ENCODE peak calls at places on chromosomes 1 and 21, in ten cellular contexts. One of them, this sample, is unnamed.

GRCh38 chr1:39898648-39899603 is 2.8 kb downstream of the MYCL start:
- DNase-seq in Calu3: peak
- DNase-seq in fibroblast of mammary gland: peak
- DNase-seq in AG04450: no peak
- DNase-seq in AG04449: no peak
- DNase-seq in H9: peak
- DNase-seq in transverse colon: peak
- DNase-seq in GM20000: peak
- DNase-seq in omental fat pad: no peak
- DNase-seq in endothelial cell: peak
- DNase-seq in this sample: no peak

GRCh38 chr1:23446644-23447310 is 22.2 kb upstream of the TCEA3 start:
- DNase-seq in Calu3: no peak
- DNase-seq in fibroblast of mammary gland: no peak
- DNase-seq in AG04450: no peak
- DNase-seq in AG04449: no peak
- DNase-seq in H9: no peak
- DNase-seq in transverse colon: no peak
- DNase-seq in GM20000: no peak
- DNase-seq in omental fat pad: no peak
- DNase-seq in endothelial cell: no peak
- DNase-seq in this sample: no peak

GRCh38 chr21:35084869-35085268 is 35.8 kb upstream of the RUNX1 start:
- DNase-seq in Calu3: no peak
- DNase-seq in fibroblast of mammary gland: peak
- DNase-seq in AG04450: peak
- DNase-seq in AG04449: peak
- DNase-seq in H9: no peak
- DNase-seq in transverse colon: no peak
- DNase-seq in GM20000: no peak
- DNase-seq in omental fat pad: no peak
- DNase-seq in endothelial cell: no peak
- DNase-seq in this sample: peak

GRCh38 chr1:150210086-150210485 is 25.8 kb downstream of the ANP32E start:
- DNase-seq in Calu3: no peak
- DNase-seq in fibroblast of mammary gland: no peak
- DNase-seq in AG04450: no peak
- DNase-seq in AG04449: no peak
- DNase-seq in H9: no peak
- DNase-seq in transverse colon: no peak
- DNase-seq in GM20000: no peak
- DNase-seq in omental fat pad: no peak
- DNase-seq in endothelial cell: no peak
- DNase-seq in this sample: no peak

GRCh38 chr1:208944981-208945451 is 638.5 kb upstream of the CAMK1G start:
- DNase-seq in Calu3: no peak
- DNase-seq in fibroblast of mammary gland: no peak
- DNase-seq in AG04450: no peak
- DNase-seq in AG04449: no peak
- DNase-seq in H9: no peak
- DNase-seq in transverse colon: no peak
- DNase-seq in GM20000: no peak
- DNase-seq in omental fat pad: no peak
- DNase-seq in endothelial cell: no peak
- DNase-seq in this sample: no peak

GRCh38 chr1:3533051-3534048 is 78.0 kb downstream of the MEGF6 start:
- DNase-seq in Calu3: no peak
- DNase-seq in fibroblast of mammary gland: no peak
- DNase-seq in AG04450: no peak
- DNase-seq in AG04449: no peak
- DNase-seq in H9: peak
- DNase-seq in transverse colon: no peak
- DNase-seq in GM20000: no peak
- DNase-seq in omental fat pad: no peak
- DNase-seq in endothelial cell: peak
- DNase-seq in this sample: no peak

GRCh38 chr1:84385347-84385746 is 12.9 kb upstream of the DNASE2B start:
- DNase-seq in Calu3: no peak
- DNase-seq in fibroblast of mammary gland: no peak
- DNase-seq in AG04450: no peak
- DNase-seq in AG04449: no peak
- DNase-seq in H9: no peak
- DNase-seq in transverse colon: no peak
- DNase-seq in GM20000: no peak
- DNase-seq in omental fat pad: no peak
- DNase-seq in endothelial cell: no peak
- DNase-seq in this sample: no peak

GRCh38 chr1:241323510-241323909 is 33.5 kb downstream of the RGS7 start:
- DNase-seq in Calu3: peak
- DNase-seq in fibroblast of mammary gland: peak
- DNase-seq in AG04450: no peak
- DNase-seq in AG04449: no peak
- DNase-seq in H9: peak
- DNase-seq in transverse colon: peak
- DNase-seq in GM20000: peak
- DNase-seq in omental fat pad: no peak
- DNase-seq in endothelial cell: peak
- DNase-seq in this sample: no peak

GRCh38 chr1:211591980-211592493 is 13.1 kb upstream of the SLC30A1 start:
- DNase-seq in Calu3: no peak
- DNase-seq in fibroblast of mammary gland: peak
- DNase-seq in AG04450: no peak
- DNase-seq in AG04449: no peak
- DNase-seq in H9: no peak
- DNase-seq in transverse colon: no peak
- DNase-seq in GM20000: no peak
- DNase-seq in omental fat pad: no peak
- DNase-seq in endothelial cell: no peak
- DNase-seq in this sample: peak

GRCh38 chr21:39390212-39390765 is 41.4 kb upstream of the HMGN1 start:
- DNase-seq in Calu3: no peak
- DNase-seq in fibroblast of mammary gland: no peak
- DNase-seq in AG04450: no peak
- DNase-seq in AG04449: no peak
- DNase-seq in H9: peak
- DNase-seq in transverse colon: no peak
- DNase-seq in GM20000: no peak
- DNase-seq in omental fat pad: no peak
- DNase-seq in endothelial cell: no peak
- DNase-seq in this sample: no peak

GRCh38 chr1:161502641-161503393 is 2.4 kb upstream of the FCGR2A start:
- DNase-seq in Calu3: no peak
- DNase-seq in fibroblast of mammary gland: peak
- DNase-seq in AG04450: no peak
- DNase-seq in AG04449: no peak
- DNase-seq in H9: no peak
- DNase-seq in transverse colon: no peak
- DNase-seq in GM20000: no peak
- DNase-seq in omental fat pad: no peak
- DNase-seq in endothelial cell: no peak
- DNase-seq in this sample: peak

GRCh38 chr1:161510477-161510876 is 5.2 kb downstream of the FCGR2A start:
- DNase-seq in Calu3: no peak
- DNase-seq in fibroblast of mammary gland: no peak
- DNase-seq in AG04450: no peak
- DNase-seq in AG04449: no peak
- DNase-seq in H9: no peak
- DNase-seq in transverse colon: no peak
- DNase-seq in GM20000: no peak
- DNase-seq in omental fat pad: no peak
- DNase-seq in endothelial cell: no peak
- DNase-seq in this sample: no peak

GRCh38 chr1:161505892-161506173 is 576 bp downstream of the FCGR2A start:
- DNase-seq in Calu3: no peak
- DNase-seq in fibroblast of mammary gland: no peak
- DNase-seq in AG04450: no peak
- DNase-seq in AG04449: no peak
- DNase-seq in H9: no peak
- DNase-seq in transverse colon: no peak
- DNase-seq in GM20000: no peak
- DNase-seq in omental fat pad: no peak
- DNase-seq in endothelial cell: no peak
- DNase-seq in this sample: no peak

GRCh38 chr1:161503394-161503748 is 1.9 kb upstream of the FCGR2A start:
- DNase-seq in Calu3: no peak
- DNase-seq in fibroblast of mammary gland: no peak
- DNase-seq in AG04450: no peak
- DNase-seq in AG04449: no peak
- DNase-seq in H9: no peak
- DNase-seq in transverse colon: no peak
- DNase-seq in GM20000: no peak
- DNase-seq in omental fat pad: no peak
- DNase-seq in endothelial cell: no peak
- DNase-seq in this sample: no peak

GRCh38 chr1:161506336-161507223 is 1.3 kb downstream of the FCGR2A start:
- DNase-seq in Calu3: no peak
- DNase-seq in fibroblast of mammary gland: peak
- DNase-seq in AG04450: no peak
- DNase-seq in AG04449: no peak
- DNase-seq in H9: no peak
- DNase-seq in transverse colon: no peak
- DNase-seq in GM20000: no peak
- DNase-seq in omental fat pad: no peak
- DNase-seq in endothelial cell: no peak
- DNase-seq in this sample: no peak
- TF ChIP-seq CTCF in Calu3: no peak
- TF ChIP-seq CTCF in fibroblast of mammary gland: no peak
- TF ChIP-seq CTCF in AG04450: no peak
- TF ChIP-seq CTCF in AG04449: no peak
- TF ChIP-seq CTCF in H9: no peak
- TF ChIP-seq CTCF in transverse colon: no peak
- TF ChIP-seq CTCF in GM20000: no peak
- TF ChIP-seq CTCF in omental fat pad: no peak
- TF ChIP-seq CTCF in endothelial cell: no peak
- TF ChIP-seq CTCF in this sample: no peak

GRCh38 chr1:95496792-95497191 is 262.8 kb downstream of the RWDD3 start:
- DNase-seq in Calu3: no peak
- DNase-seq in fibroblast of mammary gland: no peak
- DNase-seq in AG04450: no peak
- DNase-seq in AG04449: no peak
- DNase-seq in H9: no peak
- DNase-seq in transverse colon: no peak
- DNase-seq in GM20000: no peak
- DNase-seq in omental fat pad: no peak
- DNase-seq in endothelial cell: no peak
- DNase-seq in this sample: no peak

GRCh38 chr1:95497566-95497965 is 263.6 kb downstream of the RWDD3 start:
- DNase-seq in Calu3: no peak
- DNase-seq in fibroblast of mammary gland: no peak
- DNase-seq in AG04450: no peak
- DNase-seq in AG04449: no peak
- DNase-seq in H9: no peak
- DNase-seq in transverse colon: no peak
- DNase-seq in GM20000: no peak
- DNase-seq in omental fat pad: no peak
- DNase-seq in endothelial cell: no peak
- DNase-seq in this sample: no peak

DNA sequence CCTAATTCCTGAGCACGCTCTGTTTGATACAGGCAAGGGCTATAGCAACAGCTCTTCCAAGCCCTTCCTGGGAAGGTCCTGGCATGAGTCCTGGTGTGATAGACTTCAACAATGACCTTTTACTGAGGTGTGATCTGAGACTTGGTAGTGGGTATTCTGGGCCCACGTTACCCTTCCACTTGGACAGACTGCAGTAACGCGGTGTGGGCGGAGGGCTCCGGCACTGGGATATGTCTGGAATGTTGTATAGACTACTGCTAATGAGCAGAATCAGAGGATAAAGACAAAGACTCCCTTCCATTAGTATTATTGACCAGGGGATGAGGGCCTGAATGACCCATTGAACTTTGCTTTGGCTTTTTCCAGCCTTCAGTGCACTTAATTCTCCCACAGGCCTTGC is 262.3 kb downstream of the RWDD3 start:
- DNase-seq in Calu3: no peak
- DNase-seq in fibroblast of mammary gland: no peak
- DNase-seq in AG04450: no peak
- DNase-seq in AG04449: no peak
- DNase-seq in H9: no peak
- DNase-seq in transverse colon: no peak
- DNase-seq in GM20000: no peak
- DNase-seq in omental fat pad: no peak
- DNase-seq in endothelial cell: no peak
- DNase-seq in this sample: no peak
- TF ChIP-seq CTCF in Calu3: no peak
- TF ChIP-seq CTCF in fibroblast of mammary gland: no peak
- TF ChIP-seq CTCF in AG04450: no peak
- TF ChIP-seq CTCF in AG04449: no peak
- TF ChIP-seq CTCF in H9: no peak
- TF ChIP-seq CTCF in transverse colon: no peak
- TF ChIP-seq CTCF in GM20000: no peak
- TF ChIP-seq CTCF in omental fat pad: no peak
- TF ChIP-seq CTCF in endothelial cell: no peak
- TF ChIP-seq CTCF in this sample: no peak

GRCh38 chr21:42373908-42374455 is 7.6 kb upstream of the TFF1 start:
- DNase-seq in Calu3: no peak
- DNase-seq in fibroblast of mammary gland: no peak
- DNase-seq in AG04450: no peak
- DNase-seq in AG04449: no peak
- DNase-seq in H9: no peak
- DNase-seq in transverse colon: no peak
- DNase-seq in GM20000: no peak
- DNase-seq in omental fat pad: no peak
- DNase-seq in endothelial cell: no peak
- DNase-seq in this sample: no peak
- TF ChIP-seq CTCF in Calu3: no peak
- TF ChIP-seq CTCF in fibroblast of mammary gland: no peak
- TF ChIP-seq CTCF in AG04450: no peak
- TF ChIP-seq CTCF in AG04449: no peak
- TF ChIP-seq CTCF in H9: no peak
- TF ChIP-seq CTCF in transverse colon: no peak
- TF ChIP-seq CTCF in GM20000: no peak
- TF ChIP-seq CTCF in omental fat pad: no peak
- TF ChIP-seq CTCF in endothelial cell: no peak
- TF ChIP-seq CTCF in this sample: no peak

DNA sequence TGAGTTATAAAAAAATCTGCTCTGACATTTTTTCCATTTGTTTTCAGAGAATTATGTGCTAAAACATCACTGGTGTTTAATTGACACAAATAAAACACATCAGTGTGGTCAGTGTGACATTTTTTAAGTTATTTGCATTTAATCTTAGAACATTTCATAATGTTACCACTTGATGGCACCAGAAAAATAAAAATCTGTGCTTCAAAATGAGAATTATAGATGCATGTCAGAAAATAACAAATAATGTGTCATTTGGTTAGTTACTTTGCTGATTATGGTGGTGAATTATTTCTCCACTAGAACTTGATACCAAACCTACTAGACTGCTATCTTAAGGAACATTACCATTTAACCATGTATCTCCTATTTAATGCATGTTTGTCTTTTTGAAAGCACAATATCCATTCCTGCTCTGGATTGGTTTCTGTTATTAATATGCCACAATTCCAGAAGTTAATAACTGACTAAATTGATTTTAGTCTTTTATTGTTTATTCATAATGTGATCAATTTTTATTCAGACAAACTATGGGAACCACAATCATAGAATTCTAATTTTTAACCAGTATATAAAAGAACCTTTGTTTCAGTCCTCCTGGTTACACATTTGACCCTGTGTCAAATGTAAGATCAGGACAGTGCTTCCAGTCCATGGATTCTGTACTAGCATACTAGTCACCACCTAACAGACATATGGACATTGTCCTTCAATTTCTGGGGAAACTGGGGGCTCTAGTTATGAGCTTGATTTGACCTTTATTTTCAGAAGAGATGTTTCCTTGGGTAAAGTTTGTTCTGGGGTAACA is 81.0 kb downstream of the RPS6KC1 start:
- DNase-seq in Calu3: no peak
- DNase-seq in fibroblast of mammary gland: no peak
- DNase-seq in AG04450: no peak
- DNase-seq in AG04449: no peak
- DNase-seq in H9: no peak
- DNase-seq in transverse colon: no peak
- DNase-seq in GM20000: no peak
- DNase-seq in omental fat pad: no peak
- DNase-seq in endothelial cell: no peak
- DNase-seq in this sample: no peak
- TF ChIP-seq CTCF in Calu3: no peak
- TF ChIP-seq CTCF in fibroblast of mammary gland: peak
- TF ChIP-seq CTCF in AG04450: no peak
- TF ChIP-seq CTCF in AG04449: no peak
- TF ChIP-seq CTCF in H9: no peak
- TF ChIP-seq CTCF in transverse colon: no peak
- TF ChIP-seq CTCF in GM20000: no peak
- TF ChIP-seq CTCF in omental fat pad: no peak
- TF ChIP-seq CTCF in endothelial cell: no peak
- TF ChIP-seq CTCF in this sample: no peak